ENCODE peak calls at places on chromosomes 11 and 22, in six cellular contexts. O is HTR-8/SVneo; D is activated T-cell treated with anti-CD3 and anti-CD28 coated beads, Interleukin-2, amount 50 U/mL, for 72 hours; P is neural progenitor cell; Y is WERI-Rb-1; S is brain microvascular endothelial cell. R is an unnamed sample.

GRCh38 chr22:31853736-31854500 is 90.4 kb upstream of the YWHAH start:
- DNase-seq in O (no peak), D (no peak), P (no peak), Y (no peak), S (no peak), R (no peak)

GRCh38 chr11:20443596-20443995 is 56.1 kb downstream of the PRMT3 start:
- DNase-seq in O (peak; percentile 1), D (no peak), P (peak; percentile 25), Y (no peak), S (no peak), R (peak; percentile 17)

GRCh38 chr11:60870733-60871377 is 3.5 kb downstream of the ZP1 start:
- DNase-seq in O (no peak), D (no peak), P (no peak), Y (peak; percentile 3), S (no peak), R (no peak)

GRCh38 chr11:57340228-57340627 is 2.1 kb downstream of the P2RX3 start:
- DNase-seq in O (no peak), D (no peak), P (peak; percentile 65), Y (peak; percentile 92), S (no peak), R (no peak)

GRCh38 chr11:17389205-17389956 is 922 bp upstream of the KCNJ11 start:
- DNase-seq in O (peak; percentile 80), D (peak; percentile 82), P (peak; percentile 93), Y (peak; percentile 87), S (no peak), R (peak; percentile 50)

GRCh38 chr22:26564181-26564580 is 25.8 kb downstream of the TPST2 start:
- DNase-seq in O (no peak), D (no peak), P (no peak), Y (no peak), S (no peak), R (no peak)

GRCh38 chr22:19680911-19681862 is 33.1 kb upstream of the SEPTIN5 start:
- DNase-seq in O (no peak), D (no peak), P (no peak), Y (no peak), S (no peak), R (no peak)

GRCh38 chr22:50507421-50507990 is at the start of gene LMF2:
- DNase-seq in O (peak; percentile 73), D (peak; percentile 93), P (no peak), Y (peak; percentile 89), S (peak; percentile 69), R (peak; percentile 39)

GRCh38 chr22:24925586-24926427 is 20.7 kb downstream of the LHFPL7 start:
- DNase-seq in O (no peak), D (no peak), P (peak; percentile 12), Y (no peak), S (peak; percentile 2), R (no peak)

GRCh38 chr11:119729581-119730346 is 764 bp upstream of the NECTIN1 start:
- DNase-seq in O (peak; percentile 23), D (no peak), P (peak; percentile 59), Y (no peak), S (peak; percentile 16), R (peak; percentile 54)

R was measured in H4.